ENCODE peak calls at places on chromosomes 1 and 21, in nine cellular contexts. O is pancreas; R is fibroblast of lung; K is IMR-90; A is heart left ventricle; I is colonic mucosa; N is CD4-positive, alpha-beta T cell; C is neuronal stem cell; S is CD4-positive, alpha-beta memory T cell. U is an unnamed sample.

GRCh38 chr21:34144224-34144623 is 70.8 kb downstream of the MRPS6 start:
- DNase-seq in O (no peak), R (no peak), K (no peak), A (no peak), I (no peak), N (no peak), C (no peak), S (no peak), U (no peak)

GRCh38 chr1:30134466-30135217 is 588.7 kb downstream of the MATN1 start:
- DNase-seq in O (no peak), R (no peak), K (no peak), A (no peak), I (no peak), N (no peak), C (no peak), S (no peak), U (no peak)

GRCh38 chr1:176602388-176603004 is 139.5 kb downstream of the PAPPA2 start:
- DNase-seq in O (no peak), R (no peak), K (no peak), A (no peak), I (no peak), N (no peak), C (no peak), S (no peak), U (no peak)

GRCh38 chr1:168386949-168387586 is 106.4 kb downstream of the TBX19 start:
- DNase-seq in O (peak; percentile 84), R (peak; percentile 61), K (no peak), A (no peak), I (peak; percentile 54), N (peak; percentile 75), C (peak; percentile 20), S (peak; percentile 74), U (peak; percentile 50)

GRCh38 chr1:57517587-57518397 is 93.9 kb upstream of the DAB1 start:
- DNase-seq in O (no peak), R (no peak), K (no peak), A (no peak), I (no peak), N (no peak), C (no peak), S (no peak), U (no peak)

GRCh38 chr1:244106837-244107491 is 55.9 kb downstream of the ZBTB18 start:
- DNase-seq in O (no peak), R (no peak), K (no peak), A (no peak), I (no peak), N (no peak), C (no peak), S (no peak), U (no peak)

GRCh38 chr1:12496154-12496961 is 121.7 kb downstream of the DHRS3 start:
- DNase-seq in O (no peak), R (peak; percentile 61), K (no peak), A (no peak), I (no peak), N (no peak), C (no peak), S (no peak), U (no peak)

GRCh38 chr1:54253480-54253879 is 53.5 kb downstream of the MRPL37 start:
- DNase-seq in O (no peak), R (peak; percentile 96), K (peak; percentile 94), A (no peak), I (no peak), N (no peak), C (no peak), S (no peak), U (no peak)

GRCh38 chr1:8825985-8826481 is 8.6 kb upstream of the RERE start:
- DNase-seq in O (no peak), R (peak; percentile 91), K (peak; percentile 63), A (peak; percentile 56), I (no peak), N (no peak), C (no peak), S (no peak), U (no peak)

GRCh38 chr1:150619576-150620509 is 9.6 kb downstream of the ENSA start:
- DNase-seq in O (no peak), R (peak; percentile 79), K (peak; percentile 80), A (peak; percentile 38), I (no peak), N (no peak), C (no peak), S (no peak), U (no peak)

GRCh38 chr1:93087532-93087931 is 8.4 kb downstream of the MTF2 start:
- DNase-seq in O (no peak), R (no peak), K (no peak), A (no peak), I (no peak), N (no peak), C (no peak), S (no peak), U (no peak)

GRCh38 chr1:184843732-184844495 is 89.3 kb upstream of the EDEM3 start:
- DNase-seq in O (no peak), R (no peak), K (no peak), A (peak; percentile 26), I (peak; percentile 56), N (peak; percentile 56), C (no peak), S (peak; percentile 75), U (no peak)

GRCh38 chr1:92424376-92424775 is 62.3 kb downstream of the GFI1 start:
- DNase-seq in O (no peak), R (no peak), K (no peak), A (no peak), I (no peak), N (no peak), C (no peak), S (no peak), U (no peak)

GRCh38 chr1:38027201-38028104 is 14.9 kb downstream of the UTP11 start:
- DNase-seq in O (no peak), R (no peak), K (no peak), A (no peak), I (no peak), N (no peak), C (no peak), S (no peak), U (no peak)

GRCh38 chr1:20445956-20446355 is 40.1 kb downstream of the CAMK2N1 start:
- DNase-seq in O (no peak), R (no peak), K (no peak), A (no peak), I (no peak), N (no peak), C (no peak), S (no peak), U (no peak)
- H3K27me3 ChIP-seq in O (no peaks in the 10 kb centered on the region), R (no peaks in the 10 kb centered on the region), K (peaks cover 10% of the 10 kb centered on the region), A (peaks cover 21% of the 10 kb centered on the region), I (no peaks in the 10 kb centered on the region), N (no peaks in the 10 kb centered on the region), C (no peaks in the 10 kb centered on the region), S (no peaks in the 10 kb centered on the region), U (no peaks in the 10 kb centered on the region)

GRCh38 chr1:39721664-39722063 is 17.0 kb upstream of the PPIE start:
- DNase-seq in O (no peak), R (no peak), K (no peak), A (no peak), I (no peak), N (no peak), C (no peak), S (no peak), U (no peak)
- H3K27me3 ChIP-seq in O (no peaks in the 10 kb centered on the region), R (peaks cover 20% of the 10 kb centered on the region), K (peaks cover 43% of the 10 kb centered on the region), A (peaks cover 23% of the 10 kb centered on the region), I (peaks cover 5% of the 10 kb centered on the region), N (peaks cover 19% of the 10 kb centered on the region), C (peaks cover 66% of the 10 kb centered on the region), S (peaks cover 5% of the 10 kb centered on the region), U (no peaks in the 10 kb centered on the region)

DNA sequence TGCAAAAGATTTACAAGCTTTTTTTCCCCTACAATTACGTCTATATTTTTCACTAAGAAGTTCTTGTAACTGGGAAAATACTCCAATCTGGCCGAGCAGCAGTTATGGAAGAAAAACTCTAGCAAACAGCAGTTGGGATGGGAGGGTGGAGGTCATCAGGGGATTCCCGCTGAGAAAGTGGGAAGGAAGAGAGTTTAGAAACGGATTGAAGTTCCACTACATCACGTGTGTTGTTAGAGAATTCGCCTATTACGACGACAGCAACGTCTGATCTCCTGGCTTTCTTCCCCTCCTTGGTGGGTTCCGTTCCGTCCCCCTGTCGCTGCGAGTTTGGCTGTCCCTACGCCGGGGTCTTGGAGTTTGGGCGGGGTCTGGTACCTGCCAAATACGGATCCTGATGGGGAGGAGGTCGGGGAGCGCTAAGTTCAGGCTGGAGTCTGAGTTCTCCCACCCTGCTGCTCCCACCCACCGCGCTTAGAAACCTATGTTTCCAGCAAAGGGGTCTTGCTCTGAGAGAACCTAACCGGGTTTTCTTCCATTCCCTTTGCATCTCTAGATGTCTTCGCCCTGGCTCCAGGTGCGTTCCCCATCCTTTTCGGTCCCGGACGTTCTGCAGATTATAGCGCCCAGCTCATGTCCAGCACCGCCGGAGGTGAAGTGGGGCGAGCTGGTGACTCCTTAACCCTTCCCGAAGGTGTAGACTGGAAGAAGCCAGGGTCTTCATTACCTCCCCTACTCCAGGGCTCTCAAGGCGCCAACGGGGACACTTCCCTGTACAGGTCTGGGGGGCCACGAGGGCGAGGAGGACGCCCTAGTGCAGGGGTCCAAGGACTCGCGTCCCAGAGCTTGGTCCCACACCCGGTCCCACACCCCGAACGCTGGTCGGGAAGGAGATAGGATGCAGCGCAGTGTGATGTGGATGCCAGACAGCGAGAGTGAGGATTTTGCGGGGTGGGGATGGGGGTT is 688 bp upstream of the KCNK2 start:
- DNase-seq in O (peak; percentile 45), R (no peak), K (peak; percentile 23), A (no peak), I (no peak), N (no peak), C (peak; percentile 14), S (no peak), U (no peak)
- H3K27me3 ChIP-seq in O (no peaks in the 10 kb centered on the region), R (no peaks in the 10 kb centered on the region), K (peaks cover 4% of the 10 kb centered on the region), A (peaks cover 69% of the 10 kb centered on the region), I (peaks cover 24% of the 10 kb centered on the region), N (peaks cover 50% of the 10 kb centered on the region), C (peaks cover 56% of the 10 kb centered on the region), S (no peaks in the 10 kb centered on the region), U (peaks cover 13% of the 10 kb centered on the region)

DNA sequence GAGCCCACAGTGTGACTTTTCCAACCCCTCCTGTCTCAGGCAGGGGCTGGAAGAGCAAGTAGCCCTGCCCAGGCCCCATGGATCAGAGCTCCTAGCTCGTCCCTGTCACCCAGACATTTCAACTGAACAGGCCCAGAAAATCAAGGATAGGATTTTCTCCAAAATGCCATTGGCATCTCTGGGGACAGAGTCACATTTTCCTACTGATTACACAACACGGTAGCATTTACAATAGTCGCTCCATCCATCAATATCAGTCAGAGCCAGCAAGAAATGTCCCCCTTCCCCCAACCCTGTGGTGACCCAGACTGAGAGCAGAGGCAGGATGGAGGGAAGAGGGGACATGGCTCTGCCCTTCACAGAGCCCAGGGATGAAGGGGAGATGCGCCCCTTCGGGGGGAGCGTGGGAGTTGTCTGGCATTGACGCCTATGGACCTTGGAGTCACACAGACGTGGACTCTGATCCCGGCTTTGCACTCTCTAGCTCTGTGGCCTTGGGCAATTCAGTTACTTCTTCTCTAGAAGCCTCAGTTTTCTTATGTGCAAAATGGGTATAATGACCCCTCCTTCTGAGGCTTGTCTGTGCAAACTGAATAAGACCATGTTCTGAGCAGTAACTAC is 275.6 kb downstream of the FOXD2 start:
- DNase-seq in O (no peak), R (no peak), K (no peak), A (no peak), I (no peak), N (no peak), C (no peak), S (no peak), U (peak; percentile 32)
- H3K27me3 ChIP-seq in O (no peaks in the 10 kb centered on the region), R (peaks cover 25% of the 10 kb centered on the region), K (peaks cover 48% of the 10 kb centered on the region), A (peaks cover 96% of the 10 kb centered on the region), I (peaks cover 9% of the 10 kb centered on the region), N (peaks cover 76% of the 10 kb centered on the region), C (peaks cover 82% of the 10 kb centered on the region), S (peaks cover 42% of the 10 kb centered on the region), U (peaks cover 12% of the 10 kb centered on the region)

DNA sequence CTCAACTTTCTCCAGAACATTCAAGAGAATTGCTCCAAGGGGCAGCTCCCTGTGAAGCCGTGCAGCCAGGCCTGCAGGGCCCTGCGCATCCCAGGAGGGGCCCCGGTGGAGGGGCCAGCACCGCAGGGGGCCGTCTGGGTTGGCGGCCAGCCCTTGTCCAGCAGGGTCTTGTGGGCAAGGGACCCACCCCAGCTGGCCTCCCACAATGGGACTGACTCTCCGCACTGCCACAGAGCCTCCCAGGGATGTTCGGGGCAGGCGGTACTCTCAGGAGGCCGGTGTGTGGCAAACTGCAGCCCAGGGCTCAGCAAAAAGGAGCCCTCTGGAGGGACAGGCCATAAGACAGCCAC is 68.2 kb upstream of the COL6A1 start:
- DNase-seq in O (no peak), R (no peak), K (no peak), A (no peak), I (no peak), N (no peak), C (no peak), S (no peak), U (no peak)
- H3K27me3 ChIP-seq in O (no peaks in the 10 kb centered on the region), R (no peaks in the 10 kb centered on the region), K (peaks cover 5% of the 10 kb centered on the region), A (no peaks in the 10 kb centered on the region), I (no peaks in the 10 kb centered on the region), N (no peaks in the 10 kb centered on the region), C (peaks cover 37% of the 10 kb centered on the region), S (no peaks in the 10 kb centered on the region), U (no peaks in the 10 kb centered on the region)

U was measured in right lobe of liver.